ENCODE peak calls at places on chromosomes 2 and 18, in nine cellular contexts. One of them, this sample, is unnamed.

GRCh38 chr18:63240541-63241316 is 78.8 kb downstream of the BCL2 start:
- DNase-seq in ovary: no peak
- DNase-seq in gastrocnemius medialis: no peak
- DNase-seq in pancreas: no peak
- DNase-seq in NB4: no peak
- DNase-seq in cardiac muscle cell: peak
- DNase-seq in heart right ventricle: no peak
- DNase-seq in transverse colon: no peak
- DNase-seq in Peyer's patch: no peak
- DNase-seq in this sample: no peak

GRCh38 chr2:64767670-64768425 is 114.1 kb upstream of the SERTAD2 start:
- DNase-seq in ovary: peak
- DNase-seq in gastrocnemius medialis: peak
- DNase-seq in pancreas: peak
- DNase-seq in NB4: peak
- DNase-seq in cardiac muscle cell: peak
- DNase-seq in heart right ventricle: peak
- DNase-seq in transverse colon: peak
- DNase-seq in Peyer's patch: peak
- DNase-seq in this sample: peak

GRCh38 chr2:54594048-54594447 is 129.4 kb upstream of the EML6 start:
- DNase-seq in ovary: no peak
- DNase-seq in gastrocnemius medialis: no peak
- DNase-seq in pancreas: no peak
- DNase-seq in NB4: peak
- DNase-seq in cardiac muscle cell: no peak
- DNase-seq in heart right ventricle: no peak
- DNase-seq in transverse colon: no peak
- DNase-seq in Peyer's patch: no peak
- DNase-seq in this sample: no peak

GRCh38 chr2:233708942-233709341 is 3.8 kb upstream of the UGT1A5 start:
- DNase-seq in ovary: no peak
- DNase-seq in gastrocnemius medialis: no peak
- DNase-seq in pancreas: no peak
- DNase-seq in NB4: no peak
- DNase-seq in cardiac muscle cell: no peak
- DNase-seq in heart right ventricle: no peak
- DNase-seq in transverse colon: no peak
- DNase-seq in Peyer's patch: no peak
- DNase-seq in this sample: no peak

GRCh38 chr18:24991661-24992060 is 360.3 kb downstream of the ZNF521 start:
- DNase-seq in ovary: no peak
- DNase-seq in gastrocnemius medialis: no peak
- DNase-seq in pancreas: no peak
- DNase-seq in NB4: no peak
- DNase-seq in cardiac muscle cell: no peak
- DNase-seq in heart right ventricle: no peak
- DNase-seq in transverse colon: no peak
- DNase-seq in Peyer's patch: no peak
- DNase-seq in this sample: no peak

GRCh38 chr2:236551843-236552542 is 17.6 kb upstream of the ACKR3 start:
- DNase-seq in ovary: no peak
- DNase-seq in gastrocnemius medialis: no peak
- DNase-seq in pancreas: no peak
- DNase-seq in NB4: no peak
- DNase-seq in cardiac muscle cell: no peak
- DNase-seq in heart right ventricle: no peak
- DNase-seq in transverse colon: no peak
- DNase-seq in Peyer's patch: no peak
- DNase-seq in this sample: no peak

GRCh38 chr2:144117079-144117478 is 402.8 kb downstream of the ZEB2 start:
- DNase-seq in ovary: no peak
- DNase-seq in gastrocnemius medialis: no peak
- DNase-seq in pancreas: no peak
- DNase-seq in NB4: no peak
- DNase-seq in cardiac muscle cell: no peak
- DNase-seq in heart right ventricle: no peak
- DNase-seq in transverse colon: no peak
- DNase-seq in Peyer's patch: no peak
- DNase-seq in this sample: no peak

GRCh38 chr2:54380627-54381026 is 75.5 kb upstream of the SPTBN1 start:
- DNase-seq in ovary: no peak
- DNase-seq in gastrocnemius medialis: no peak
- DNase-seq in pancreas: no peak
- DNase-seq in NB4: no peak
- DNase-seq in cardiac muscle cell: no peak
- DNase-seq in heart right ventricle: no peak
- DNase-seq in transverse colon: no peak
- DNase-seq in Peyer's patch: no peak
- DNase-seq in this sample: no peak

GRCh38 chr2:159706385-159706980 is 5.8 kb upstream of the MARCHF7 start:
- DNase-seq in ovary: no peak
- DNase-seq in gastrocnemius medialis: no peak
- DNase-seq in pancreas: no peak
- DNase-seq in NB4: peak
- DNase-seq in cardiac muscle cell: peak
- DNase-seq in heart right ventricle: no peak
- DNase-seq in transverse colon: no peak
- DNase-seq in Peyer's patch: no peak
- DNase-seq in this sample: no peak

DNA sequence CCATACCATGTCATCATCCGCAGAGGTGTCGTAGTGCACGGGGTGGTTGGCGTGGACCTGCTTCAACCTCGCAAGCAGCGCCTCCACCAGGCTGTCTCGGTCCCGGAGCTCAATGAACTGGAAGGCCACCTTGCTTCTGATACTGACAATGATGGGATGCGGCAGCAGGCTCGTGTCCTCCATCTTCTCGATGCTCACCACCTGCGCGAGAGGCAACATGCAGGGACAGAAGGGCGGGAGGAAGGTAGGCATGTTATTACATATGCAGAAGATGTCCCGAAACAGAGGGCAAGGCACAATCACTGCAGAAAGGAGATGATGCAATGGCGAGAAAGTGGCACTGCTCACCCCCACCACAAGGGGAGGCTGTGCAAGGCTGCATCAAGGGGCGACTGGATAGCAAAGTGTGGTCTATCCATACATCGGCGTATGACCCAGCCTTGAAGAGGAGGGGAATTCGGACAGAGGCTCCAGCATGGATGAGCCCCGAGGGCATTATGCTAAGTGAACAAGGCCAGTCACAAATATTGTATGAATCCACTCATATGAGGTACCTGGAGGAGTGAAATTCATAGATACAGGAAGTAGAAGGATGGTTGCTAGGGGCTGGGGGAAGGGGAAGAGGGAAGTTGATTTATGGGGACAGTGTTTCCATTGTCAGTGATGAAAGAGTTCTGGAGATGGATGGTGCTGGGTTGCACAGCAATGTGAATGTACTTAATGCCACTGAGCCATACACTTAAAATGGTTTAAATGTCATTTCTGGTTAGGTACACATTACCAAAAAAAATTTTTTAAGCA is 36.6 kb downstream of the RPL31 start:
- DNase-seq in ovary: no peak
- DNase-seq in gastrocnemius medialis: no peak
- DNase-seq in pancreas: no peak
- DNase-seq in NB4: peak
- DNase-seq in cardiac muscle cell: peak
- DNase-seq in heart right ventricle: no peak
- DNase-seq in transverse colon: peak
- DNase-seq in Peyer's patch: no peak
- DNase-seq in this sample: no peak
- TF ChIP-seq CTCF in ovary: no peak
- TF ChIP-seq CTCF in gastrocnemius medialis: peak
- TF ChIP-seq CTCF in pancreas: peak
- TF ChIP-seq CTCF in NB4: peak
- TF ChIP-seq CTCF in cardiac muscle cell: peak
- TF ChIP-seq CTCF in heart right ventricle: peak
- TF ChIP-seq CTCF in transverse colon: peak
- TF ChIP-seq CTCF in Peyer's patch: no peak
- TF ChIP-seq CTCF in this sample: no peak

DNA sequence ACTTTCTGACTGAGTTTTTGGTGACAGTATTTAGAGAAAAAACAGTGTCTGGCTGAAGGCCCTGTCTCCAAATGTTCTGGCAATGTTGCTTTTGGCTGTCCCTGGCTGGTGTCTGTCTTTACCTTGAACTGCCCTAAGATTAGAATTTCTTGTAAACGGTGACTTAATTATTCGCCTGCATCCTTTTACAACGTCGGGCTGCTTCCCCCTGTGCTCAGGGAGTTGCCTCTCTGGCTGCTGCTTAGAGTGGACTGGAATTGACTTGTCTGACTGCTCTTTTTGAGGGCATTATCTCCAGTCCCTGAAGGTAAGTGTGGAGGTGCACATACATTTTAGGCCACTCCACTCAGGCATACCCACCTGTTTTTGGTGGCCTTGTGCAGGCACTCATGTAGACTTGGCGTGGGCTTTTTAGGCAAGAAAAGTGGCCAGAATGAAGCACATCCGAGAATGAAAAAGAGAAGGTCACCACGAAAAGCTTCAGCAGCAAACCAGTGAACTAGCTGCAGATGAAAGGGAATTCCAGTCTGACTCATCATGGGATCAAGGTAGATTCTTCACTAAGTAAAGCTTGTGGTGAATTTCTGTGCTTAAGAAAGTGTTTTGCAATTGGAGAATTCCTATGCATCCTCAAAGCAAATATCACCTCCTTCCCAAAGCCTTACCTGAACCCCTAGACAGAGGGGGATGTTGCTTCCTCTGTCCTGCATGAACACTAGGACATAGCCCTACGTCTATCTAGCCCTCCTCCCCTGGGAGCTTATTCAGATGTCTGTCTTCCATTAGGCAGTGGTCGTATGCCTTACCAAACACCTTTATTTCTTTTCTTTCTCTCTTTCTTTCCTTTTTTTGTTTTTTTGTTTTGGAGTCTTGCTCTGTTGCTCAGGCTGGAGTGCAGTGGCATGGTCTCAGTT is 230.3 kb upstream of the TRIB2 start:
- DNase-seq in ovary: no peak
- DNase-seq in gastrocnemius medialis: no peak
- DNase-seq in pancreas: no peak
- DNase-seq in NB4: no peak
- DNase-seq in cardiac muscle cell: no peak
- DNase-seq in heart right ventricle: no peak
- DNase-seq in transverse colon: no peak
- DNase-seq in Peyer's patch: no peak
- DNase-seq in this sample: no peak
- H3K4me3 ChIP-seq in ovary: no peak
- H3K4me3 ChIP-seq in gastrocnemius medialis: no peak
- H3K4me3 ChIP-seq in pancreas: no peak
- H3K4me3 ChIP-seq in NB4: no peak
- H3K4me3 ChIP-seq in cardiac muscle cell: no peak
- H3K4me3 ChIP-seq in heart right ventricle: no peak
- H3K4me3 ChIP-seq in transverse colon: no peak
- H3K4me3 ChIP-seq in Peyer's patch: no peak
- H3K4me3 ChIP-seq in this sample: no peak

GRCh38 chr2:9300214-9300613 is 93.6 kb downstream of the ASAP2 start:
- DNase-seq in ovary: no peak
- DNase-seq in gastrocnemius medialis: no peak
- DNase-seq in pancreas: no peak
- DNase-seq in NB4: no peak
- DNase-seq in cardiac muscle cell: no peak
- DNase-seq in heart right ventricle: no peak
- DNase-seq in transverse colon: no peak
- DNase-seq in Peyer's patch: no peak
- DNase-seq in this sample: no peak
- TF ChIP-seq CTCF in ovary: no peak
- TF ChIP-seq CTCF in gastrocnemius medialis: no peak
- TF ChIP-seq CTCF in pancreas: no peak
- TF ChIP-seq CTCF in NB4: no peak
- TF ChIP-seq CTCF in cardiac muscle cell: no peak
- TF ChIP-seq CTCF in heart right ventricle: no peak
- TF ChIP-seq CTCF in transverse colon: no peak
- TF ChIP-seq CTCF in Peyer's patch: no peak
- TF ChIP-seq CTCF in this sample: no peak

GRCh38 chr2:27790796-27791195 is 19.3 kb downstream of the MRPL33 start:
- DNase-seq in ovary: no peak
- DNase-seq in gastrocnemius medialis: no peak
- DNase-seq in pancreas: no peak
- DNase-seq in NB4: no peak
- DNase-seq in cardiac muscle cell: no peak
- DNase-seq in heart right ventricle: no peak
- DNase-seq in transverse colon: no peak
- DNase-seq in Peyer's patch: no peak
- DNase-seq in this sample: no peak
- H3K4me3 ChIP-seq in ovary: no peak
- H3K4me3 ChIP-seq in gastrocnemius medialis: no peak
- H3K4me3 ChIP-seq in pancreas: no peak
- H3K4me3 ChIP-seq in NB4: no peak
- H3K4me3 ChIP-seq in cardiac muscle cell: no peak
- H3K4me3 ChIP-seq in heart right ventricle: no peak
- H3K4me3 ChIP-seq in transverse colon: no peak
- H3K4me3 ChIP-seq in Peyer's patch: no peak
- H3K4me3 ChIP-seq in this sample: no peak

This sample was measured in coronary artery.